ENCODE peak calls at places on chromosomes 3 and 15, in eight cellular contexts. C, K, P, D, S, Y, U and I are unnamed samples. For H3K36me3 and H3K9me3, the result is how much of the 10 kb centered on the place peaks cover.

GRCh38 chr15:27679621-27680521 is 419.2 kb downstream of the OCA2 start:
- DNase-seq in Y (no peak), C (no peak), U (no peak), K (no peak), P (no peak), S (no peak), D (no peak), I (no peak)

GRCh38 chr15:33678606-33679005 is 289.7 kb upstream of the CHRM5 start:
- DNase-seq in K (no peak), Y (no peak), P (no peak), C (no peak), U (no peak), D (no peak), S (no peak), I (no peak)

GRCh38 chr3:194682651-194683310 is 2.9 kb upstream of the FAM43A start:
- DNase-seq in K (peak), U (peak), Y (peak), P (peak), D (peak), S (peak), C (peak), I (peak)

GRCh38 chr3:121759541-121760202 is 10.1 kb upstream of the GOLGB1 start:
- DNase-seq in U (no peak), D (no peak), Y (no peak), K (no peak), P (no peak), C (no peak), S (no peak), I (no peak)

GRCh38 chr3:35437381-35437780 is 201.9 kb upstream of the ARPP21 start:
- DNase-seq in K (no peak), D (no peak), S (no peak), U (no peak), Y (no peak), P (no peak), C (no peak), I (no peak)

GRCh38 chr3:196280689-196281463 is 6.7 kb downstream of the PCYT1A start:
- DNase-seq in D (no peak), Y (no peak), C (no peak), K (no peak), P (no peak), U (no peak), S (no peak), I (no peak)

GRCh38 chr3:45992820-45993219 is 2.8 kb downstream of the FYCO1 start:
- DNase-seq in Y (no peak), P (no peak), D (no peak), S (no peak), U (no peak), K (no peak), C (no peak), I (peak)

GRCh38 chr3:28907616-28908015 is 373.3 kb upstream of the RBMS3 start:
- DNase-seq in C (no peak), D (no peak), Y (no peak), S (no peak), U (no peak), K (no peak), P (no peak), I (no peak)

GRCh38 chr15:60255390-60255789 is 142.4 kb downstream of the ANXA2 start:
- DNase-seq in S (no peak), U (no peak), D (peak), P (peak), C (no peak), Y (no peak), K (no peak), I (peak)

GRCh38 chr3:128310286-128311058 is 156.2 kb downstream of the DNAJB8 start:
- DNase-seq in K (no peak), S (no peak), Y (no peak), P (no peak), C (no peak), U (no peak), D (no peak), I (no peak)

GRCh38 chr3:73216310-73216709 is 154.9 kb downstream of the EBLN2 start:
- DNase-seq in P (no peak), C (no peak), Y (no peak), U (no peak), S (no peak), D (no peak), K (no peak), I (no peak)

GRCh38 chr3:168077091-168077490 is 18.6 kb downstream of the GOLIM4 start:
- DNase-seq in U (no peak), K (no peak), D (no peak), P (no peak), S (no peak), Y (no peak), C (no peak), I (no peak)

GRCh38 chr15:94478763-94479162 is 247.4 kb downstream of the MCTP2 start:
- DNase-seq in P (no peak), U (no peak), C (no peak), K (no peak), D (no peak), S (no peak), Y (no peak), I (no peak)

GRCh38 chr3:31999902-32000439 is 18.4 kb downstream of the ZNF860 start:
- DNase-seq in Y (no peak), K (no peak), C (no peak), P (no peak), S (no peak), U (no peak), D (no peak), I (no peak)

GRCh38 chr3:55329849-55330248 is 157.3 kb downstream of the WNT5A start:
- DNase-seq in U (no peak), P (no peak), C (no peak), K (no peak), Y (no peak), D (no peak), S (no peak), I (peak)

GRCh38 chr15:72472907-72473669 is 1.0 kb upstream of the ARIH1 start:
- DNase-seq in K (no peak), U (no peak), D (no peak), P (no peak), S (no peak), C (no peak), Y (no peak), I (no peak)

DNA sequence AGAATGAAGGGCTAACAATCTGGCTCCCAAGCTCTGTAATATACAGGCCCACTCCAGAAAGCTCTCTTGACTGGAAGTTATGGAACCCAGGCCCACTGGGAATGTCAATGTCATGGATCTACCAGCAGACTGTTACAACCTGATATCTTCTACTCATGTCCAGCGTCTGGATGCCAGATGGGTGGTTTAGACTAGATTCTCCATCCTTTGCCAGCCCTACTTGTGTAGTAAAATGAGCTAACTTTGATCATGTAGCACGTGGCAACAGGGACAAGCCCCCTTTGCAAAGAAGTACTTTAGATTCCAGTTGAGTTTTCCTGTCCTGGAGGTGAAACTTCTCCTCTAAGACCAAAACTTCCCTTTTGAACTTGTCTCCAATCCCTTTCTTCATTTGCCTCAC is 55.1 kb downstream of the HEG1 start:
- DNase-seq in U (no peak), Y (no peak), K (no peak), C (no peak), P (no peak), S (no peak), D (no peak), I (no peak)
- H3K36me3 ChIP-seq in U (under half), Y (half or more), K (under half), C (under half), P (under half), S (under half), D (under half), I (half or more)

DNA sequence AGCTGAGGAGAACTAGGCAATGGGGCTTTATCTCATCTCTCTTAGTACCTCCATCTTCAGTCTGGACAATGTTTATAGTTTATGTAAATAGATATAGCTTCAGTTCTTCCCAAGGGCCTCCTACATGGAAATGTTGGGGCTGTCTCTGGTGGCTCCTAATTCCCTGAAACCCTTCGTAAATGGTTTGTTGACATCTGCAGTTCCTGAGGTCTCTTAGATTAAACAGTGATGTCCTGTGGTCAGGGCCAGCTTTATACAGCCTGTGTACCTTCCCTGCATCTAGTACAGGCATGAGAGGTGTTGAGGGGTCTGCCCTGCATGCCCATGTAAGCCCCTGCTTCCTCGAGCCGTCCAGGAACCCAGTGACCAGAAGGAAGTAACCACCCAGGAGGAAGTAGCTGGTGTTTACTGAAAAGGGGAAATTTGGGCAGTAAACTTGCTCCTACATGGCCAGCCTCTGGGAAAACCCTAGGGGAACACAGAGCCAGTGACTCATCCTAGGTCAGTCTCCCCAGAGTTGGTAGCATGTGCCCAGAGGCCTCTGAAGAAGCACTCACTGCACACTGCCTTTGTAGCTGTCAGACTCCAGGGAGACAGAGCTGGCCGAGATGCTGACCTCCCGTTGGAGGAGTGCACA is 4.7 kb upstream of the TBC1D2B start:
- DNase-seq in U (no peak), P (no peak), S (no peak), K (no peak), Y (no peak), D (no peak), C (peak), I (no peak)
- H3K9me3 ChIP-seq in U (under half), P (under half), S (under half), K (under half), Y (under half), D (under half), C (under half), I (under half)

DNA sequence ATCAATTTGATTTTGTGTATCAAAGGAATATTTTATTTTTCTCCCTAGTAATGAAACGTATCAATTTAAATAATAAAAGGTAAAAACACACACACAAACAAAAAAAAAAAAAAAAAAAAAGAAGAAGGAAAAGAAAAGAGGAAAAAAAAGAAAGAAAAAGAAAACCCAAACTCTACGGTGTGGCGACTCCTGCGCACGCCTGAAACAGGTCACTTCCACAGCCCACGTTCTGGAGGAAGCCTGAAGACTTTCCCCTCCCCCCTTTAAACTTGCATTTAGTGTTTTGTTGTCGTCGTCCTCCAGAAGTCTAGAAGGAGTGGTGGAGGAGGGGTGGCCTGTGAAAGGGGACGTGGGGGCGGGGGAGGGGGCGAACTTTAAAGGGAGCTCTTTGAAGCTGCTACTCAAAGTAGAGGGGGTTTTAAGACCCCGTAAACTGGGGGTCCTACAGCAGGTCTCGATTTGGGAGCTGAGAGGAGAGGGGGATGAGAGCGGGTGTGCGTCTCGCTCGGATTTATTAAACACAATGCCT is 2.3 kb upstream of the TLE3 start:
- DNase-seq in U (no peak), C (no peak), S (no peak), D (no peak), K (no peak), Y (no peak), P (no peak), I (no peak)
- H3K4me3 ChIP-seq in U (no peak), C (peak), S (peak), D (peak), K (peak), Y (peak), P (peak), I (no peak)

GRCh38 chr15:64157599-64158125 is 5.2 kb downstream of the PPIB start:
- DNase-seq in K (no peak), C (no peak), Y (no peak), S (no peak), P (no peak), D (no peak), U (no peak), I (no peak)
- H3K36me3 ChIP-seq in K (under half), C (half or more), Y (half or more), S (under half), P (under half), D (under half), U (under half), I (half or more)

GRCh38 chr3:197475514-197475913 is 80.3 kb downstream of the BDH1 start:
- DNase-seq in C (no peak), P (no peak), Y (no peak), S (no peak), U (no peak), K (no peak), D (no peak), I (no peak)
- H3K9me3 ChIP-seq in C (under half), P (under half), Y (under half), S (under half), U (under half), K (under half), D (under half), I (under half)